ENCODE peak calls at places on chromosomes 2 and 18, in five cellular contexts. H is T-helper 9 cell, R is mucosa of gallbladder, C is T-cell, N is adipocyte. P is an unnamed sample.

GRCh38 chr2:6694555-6694954 is 171.2 kb downstream of the CMPK2 start:
- DNase-seq in H (no peak), R (no peak), C (no peak), N (no peak), P (no peak)

GRCh38 chr2:102230410-102230909 is 43.6 kb downstream of the IL1RL2 start:
- DNase-seq in H (no peak), R (no peak), C (no peak), N (no peak), P (no peak)

GRCh38 chr2:226904592-226904991 is 68.7 kb downstream of the RHBDD1 start:
- DNase-seq in H (no peak), R (no peak), C (no peak), N (no peak), P (no peak)

GRCh38 chr2:182068811-182069210 is 83.2 kb downstream of the PPP1R1C start:
- DNase-seq in H (no peak), R (no peak), C (no peak), N (no peak), P (no peak)

GRCh38 chr2:201357216-201357615 is at the start of gene FLACC1:
- DNase-seq in H (no peak), R (no peak), C (no peak), N (peak; percentile 77), P (peak; percentile 88)

GRCh38 chr18:26457611-26458350 is 90.6 kb downstream of the KCTD1 start:
- DNase-seq in H (no peak), R (peak; percentile 4), C (no peak), N (no peak), P (no peak)

GRCh38 chr2:22701761-22702160 is 683.2 kb upstream of the KLHL29 start:
- DNase-seq in H (no peak), R (no peak), C (no peak), N (no peak), P (no peak)

GRCh38 chr18:46010050-46010449 is 42.9 kb upstream of the EPG5 start:
- DNase-seq in H (no peak), R (no peak), C (no peak), N (no peak), P (no peak)

GRCh38 chr18:23826850-23827620 is 137.8 kb downstream of the LAMA3 start:
- DNase-seq in H (no peak), R (no peak), C (no peak), N (no peak), P (no peak)

GRCh38 chr2:160576054-160576499 is 82.5 kb upstream of the RBMS1 start:
- DNase-seq in H (no peak), R (no peak), C (no peak), N (peak; percentile 60), P (no peak)

GRCh38 chr2:172178035-172178434 is 75.3 kb upstream of the DLX2 start:
- DNase-seq in H (no peak), R (no peak), C (no peak), N (no peak), P (no peak)

GRCh38 chr2:29222381-29223179 is 107.4 kb downstream of the CLIP4 start:
- DNase-seq in H (no peak), R (no peak), C (no peak), N (no peak), P (no peak)

GRCh38 chr2:232473467-232473890 is 14.2 kb downstream of the ECEL1 start:
- DNase-seq in H (no peak), R (no peak), C (no peak), N (no peak), P (no peak)

GRCh38 chr2:144460981-144461766 is 58.7 kb downstream of the ZEB2 start:
- DNase-seq in H (no peak), R (peak; percentile 25), C (no peak), N (no peak), P (no peak)

GRCh38 chr2:235343869-235344268 is 150.0 kb upstream of the AGAP1 start:
- DNase-seq in H (no peak), R (no peak), C (no peak), N (no peak), P (no peak)

GRCh38 chr2:99822487-99823218 is 319.7 kb downstream of the AFF3 start:
- DNase-seq in H (no peak), R (no peak), C (no peak), N (no peak), P (no peak)

GRCh38 chr2:31255911-31256571 is 22.1 kb downstream of the EHD3 start:
- DNase-seq in H (no peak), R (no peak), C (no peak), N (no peak), P (peak; percentile 88)

GRCh38 chr2:237433920-237434319 is 20.0 kb upstream of the COL6A3 start:
- DNase-seq in H (no peak), R (no peak), C (no peak), N (no peak), P (no peak)

GRCh38 chr2:124778076-124778475 is 753.0 kb downstream of the CNTNAP5 start:
- DNase-seq in H (no peak), R (no peak), C (no peak), N (no peak), P (no peak)

GRCh38 chr18:54607213-54607934 is 16.3 kb downstream of the DYNAP start:
- DNase-seq in H (no peak), R (peak; percentile 59), C (no peak), N (peak; percentile 53), P (peak; percentile 64)

GRCh38 chr2:72883356-72883962 is 3.7 kb upstream of the SPR start:
- DNase-seq in H (no peak), R (peak; percentile 56), C (no peak), N (peak; percentile 71), P (peak; percentile 52)

GRCh38 chr2:55585451-55586079 is 31.9 kb downstream of the PPP4R3B start:
- DNase-seq in H (no peak), R (no peak), C (no peak), N (peak; percentile 77), P (no peak)

GRCh38 chr2:54384301-54385035 is 71.7 kb upstream of the SPTBN1 start:
- DNase-seq in H (no peak), R (no peak), C (no peak), N (no peak), P (no peak)

P was measured in Caki2.